ENCODE peak calls at places on chromosome 18, in five cellular contexts. B is K562, U is H1, Y is GM12878, P is HepG2. V is an unnamed sample.

GRCh38 chr18:43888601-43889000 is 611.3 kb upstream of the SYT4 start:
- DNase-seq in B (no peak), U (no peak), Y (no peak), P (no peak), V (no peak)

GRCh38 chr18:6215888-6216287 is 198.8 kb downstream of the L3MBTL4 start:
- DNase-seq in B (no peak), U (no peak), Y (no peak), P (no peak), V (no peak)

GRCh38 chr18:46702399-46702798 is 45.4 kb upstream of the LOXHD1 start:
- DNase-seq in B (no peak), U (no peak), Y (no peak), P (no peak), V (no peak)

GRCh38 chr18:42137671-42138375 is 182.8 kb downstream of the PIK3C3 start:
- DNase-seq in B (no peak), U (no peak), Y (no peak), P (no peak), V (no peak)

GRCh38 chr18:39523281-39523680 is 1957.7 kb upstream of the CELF4 start:
- DNase-seq in B (no peak), U (no peak), Y (no peak), P (peak), V (no peak)

GRCh38 chr18:48393776-48394175 is 15.4 kb downstream of the ZBTB7C start:
- DNase-seq in B (no peak), U (no peak), Y (no peak), P (no peak), V (no peak)

GRCh38 chr18:45540146-45540545 is 75.1 kb upstream of the SLC14A2 start:
- DNase-seq in B (no peak), U (peak), Y (no peak), P (no peak), V (no peak)

GRCh38 chr18:12394428-12394827 is 13.3 kb upstream of the PRELID3A start:
- DNase-seq in B (no peak), U (peak), Y (no peak), P (no peak), V (no peak)

GRCh38 chr18:49021433-49022129 is 70.8 kb upstream of the SMAD7 start:
- DNase-seq in B (peak), U (peak), Y (peak), P (peak), V (no peak)

GRCh38 chr18:79738041-79738461 is 58.4 kb downstream of the CTDP1 start:
- DNase-seq in B (no peak), U (no peak), Y (no peak), P (no peak), V (no peak)

GRCh38 chr18:45335644-45336043 is 279.6 kb upstream of the SLC14A2 start:
- DNase-seq in B (no peak), U (no peak), Y (no peak), P (no peak), V (no peak)

GRCh38 chr18:11500153-11501122 is 109.0 kb upstream of the SLC35G4 start:
- DNase-seq in B (peak), U (no peak), Y (peak), P (peak), V (no peak)

GRCh38 chr18:57846258-57846657 is 43.1 kb upstream of the ATP8B1 start:
- DNase-seq in B (peak), U (no peak), Y (no peak), P (no peak), V (no peak)

GRCh38 chr18:75210274-75211001 is at the start of gene TSHZ1:
- DNase-seq in B (peak), U (no peak), Y (peak), P (peak), V (no peak)

GRCh38 chr18:21745234-21745633 is 4.6 kb downstream of the MIB1 start:
- DNase-seq in B (no peak), U (no peak), Y (no peak), P (no peak), V (no peak)

GRCh38 chr18:9428301-9428706 is 47.0 kb upstream of the RALBP1 start:
- DNase-seq in B (no peak), U (no peak), Y (no peak), P (no peak), V (no peak)

GRCh38 chr18:43919565-43919964 is 642.3 kb upstream of the SYT4 start:
- DNase-seq in B (no peak), U (no peak), Y (no peak), P (no peak), V (no peak)

DNA sequence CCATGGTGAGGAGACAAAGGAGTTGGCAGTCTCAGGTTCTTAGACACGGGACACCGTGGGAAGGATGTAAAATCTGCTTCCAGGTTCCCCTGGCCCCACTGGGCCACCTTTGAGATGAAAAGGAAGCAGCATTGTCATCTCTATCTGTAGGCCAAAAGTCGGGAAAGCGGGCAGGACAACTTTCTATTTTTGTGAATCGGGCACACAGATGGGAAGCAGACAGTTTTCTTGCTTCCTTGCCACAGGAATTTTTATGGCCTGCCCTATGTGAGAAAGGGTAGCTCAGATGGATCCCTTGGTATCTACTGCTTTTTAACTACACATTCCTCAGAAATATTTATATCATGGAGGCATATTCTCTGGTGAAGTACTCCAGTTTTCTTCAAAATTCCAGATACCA is 735.6 kb downstream of the CBLN2 start:
- DNase-seq in B (no peak), U (no peak), Y (no peak), P (no peak), V (no peak)
- TF ChIP-seq TAF1 in B (no peak), U (no peak), Y (no peak), P (no peak), V (no peak)

GRCh38 chr18:27413495-27414401 is 228.6 kb upstream of the CHST9 start:
- DNase-seq in B (no peak), U (no peak), Y (no peak), P (no peak), V (no peak)
- TF ChIP-seq TAF1 in B (no peak), U (no peak), Y (no peak), P (no peak), V (no peak)

DNA sequence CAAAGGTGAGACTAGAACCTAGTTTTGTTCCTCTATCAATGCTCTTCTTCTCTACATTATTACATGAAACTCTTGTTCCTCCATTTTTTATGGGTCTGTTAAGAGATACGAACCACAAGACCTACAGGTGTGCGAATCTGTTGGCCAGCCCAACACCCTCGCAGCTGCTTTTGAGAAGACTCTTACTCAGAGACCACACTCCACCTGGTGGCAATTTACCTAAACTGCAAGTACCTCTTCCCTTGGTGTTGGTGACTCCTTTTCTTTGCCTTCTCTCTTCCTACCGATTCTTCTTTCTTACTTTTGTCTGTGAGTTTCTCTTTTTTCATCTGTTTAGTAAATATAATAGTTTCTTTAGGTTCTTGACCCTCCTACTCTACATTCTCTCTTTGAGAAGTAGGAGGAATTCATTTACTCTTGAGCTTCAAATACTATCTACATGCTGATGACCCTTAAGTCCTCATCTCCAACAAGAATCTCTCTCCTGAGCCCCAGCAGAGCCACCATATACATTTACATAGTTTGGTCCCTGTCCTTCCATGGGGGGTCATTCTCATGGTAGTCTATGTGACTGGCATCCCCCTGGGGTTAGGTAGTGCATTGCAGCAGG is 81.8 kb upstream of the GAREM1 start:
- DNase-seq in B (peak), U (peak), Y (no peak), P (peak), V (peak)
- TF ChIP-seq TAF1 in B (no peak), U (no peak), Y (no peak), P (no peak), V (no peak)

DNA sequence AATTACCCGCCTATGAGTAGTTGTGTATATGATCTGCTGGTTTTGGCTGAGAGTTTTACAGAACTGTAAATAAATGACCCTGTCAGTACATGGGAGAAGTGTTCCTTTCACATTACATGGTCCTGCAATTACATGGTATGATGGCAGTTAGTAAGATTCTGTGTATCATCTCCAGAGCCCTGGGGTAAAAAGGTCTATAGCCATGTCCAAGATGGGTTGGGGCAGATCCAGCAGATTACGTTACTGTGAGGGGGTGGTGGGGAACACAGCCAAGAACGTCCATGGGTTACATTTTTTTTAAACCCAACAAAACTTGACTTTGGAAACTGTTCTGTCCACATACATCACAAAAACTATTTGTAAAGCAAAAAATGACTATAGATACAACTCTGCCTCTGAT is 64.2 kb upstream of the LMAN1 start:
- DNase-seq in B (no peak), U (no peak), Y (no peak), P (no peak), V (no peak)
- TF ChIP-seq TAF1 in B (no peak), U (no peak), Y (no peak), P (no peak), V (no peak)